ENCODE peak calls at places on chromosomes 2 and 18, in eight cellular contexts. F, N, M, C, R, B, S and U are unnamed samples. For H3K36me3, H3K27me3 and H3K4me1, the result is how much of the 10 kb centered on the place peaks cover.

GRCh38 chr2:174121178-174121577 is 127.2 kb downstream of the OLA1 start:
- DNase-seq in F (no peak), N (no peak), M (no peak), C (no peak), R (no peak), B (no peak), S (no peak), U (no peak)

GRCh38 chr2:112910219-112910618 is 746 bp upstream of the IL37 start:
- DNase-seq in F (no peak), N (no peak), M (no peak), C (no peak), R (no peak), B (no peak), S (no peak), U (no peak)

GRCh38 chr2:217653240-217653639 is 349.6 kb downstream of the TNS1 start:
- DNase-seq in F (no peak), N (peak), M (no peak), C (peak), R (no peak), B (no peak), S (peak), U (no peak)

GRCh38 chr2:167192833-167193232 is 304.6 kb downstream of the XIRP2 start:
- DNase-seq in F (no peak), N (no peak), M (no peak), C (no peak), R (no peak), B (no peak), S (no peak), U (no peak)

GRCh38 chr18:23887035-23887434 is 127.5 kb upstream of the TTC39C start:
- DNase-seq in F (no peak), N (no peak), M (no peak), C (no peak), R (no peak), B (no peak), S (no peak), U (no peak)

GRCh38 chr2:47569658-47570398 is 166.9 kb downstream of the MSH2 start:
- DNase-seq in F (peak), N (no peak), M (peak), C (no peak), R (no peak), B (no peak), S (no peak), U (peak)

GRCh38 chr2:197179744-197180498 is 130.7 kb downstream of the ANKRD44 start:
- DNase-seq in F (no peak), N (no peak), M (peak), C (no peak), R (no peak), B (no peak), S (no peak), U (no peak)

GRCh38 chr18:31679133-31679731 is 5.1 kb downstream of the B4GALT6 start:
- DNase-seq in F (no peak), N (no peak), M (no peak), C (no peak), R (no peak), B (peak), S (no peak), U (no peak)

GRCh38 chr2:43348904-43349725 is 122.7 kb upstream of the ZFP36L2 start:
- DNase-seq in F (no peak), N (no peak), M (no peak), C (no peak), R (no peak), B (no peak), S (no peak), U (no peak)

GRCh38 chr2:72278046-72278445 is 130.4 kb upstream of the CYP26B1 start:
- DNase-seq in F (no peak), N (no peak), M (no peak), C (no peak), R (no peak), B (no peak), S (no peak), U (no peak)

GRCh38 chr2:173574713-173575112 is 220.0 kb downstream of the CDCA7 start:
- DNase-seq in F (no peak), N (no peak), M (no peak), C (no peak), R (no peak), B (no peak), S (no peak), U (no peak)

GRCh38 chr2:224171226-224171625 is 132.1 kb upstream of the SERPINE2 start:
- DNase-seq in F (no peak), N (no peak), M (no peak), C (no peak), R (no peak), B (peak), S (no peak), U (no peak)

GRCh38 chr2:237998530-237998929 is 31.7 kb downstream of the UBE2F start:
- DNase-seq in F (no peak), N (no peak), M (no peak), C (no peak), R (peak), B (no peak), S (no peak), U (peak)

GRCh38 chr2:71156531-71156930 is 26.1 kb downstream of the MPHOSPH10 start:
- DNase-seq in F (peak), N (no peak), M (peak), C (no peak), R (no peak), B (no peak), S (no peak), U (no peak)

GRCh38 chr2:125168442-125168841 is 1143.4 kb downstream of the CNTNAP5 start:
- DNase-seq in F (no peak), N (no peak), M (no peak), C (no peak), R (no peak), B (no peak), S (no peak), U (no peak)

GRCh38 chr2:205633994-205634393 is 48.3 kb upstream of the NRP2 start:
- DNase-seq in F (no peak), N (no peak), M (no peak), C (no peak), R (no peak), B (no peak), S (no peak), U (no peak)

GRCh38 chr2:148578493-148578884 is 66.1 kb upstream of the EPC2 start:
- DNase-seq in F (no peak), N (no peak), M (no peak), C (no peak), R (no peak), B (no peak), S (no peak), U (no peak)

GRCh38 chr2:133812826-133813617 is 244.8 kb upstream of the NCKAP5 start:
- DNase-seq in F (no peak), N (no peak), M (no peak), C (no peak), R (no peak), B (peak), S (no peak), U (no peak)

GRCh38 chr2:8882094-8882493 is 44.7 kb upstream of the KIDINS220 start:
- DNase-seq in F (peak), N (no peak), M (peak), C (no peak), R (no peak), B (peak), S (no peak), U (no peak)

GRCh38 chr18:79953921-79954651 is 2.6 kb upstream of the SLC66A2 start:
- DNase-seq in F (no peak), N (peak), M (no peak), C (no peak), R (no peak), B (peak), S (no peak), U (no peak)

GRCh38 chr18:79940814-79941472 is 10.5 kb downstream of the SLC66A2 start:
- DNase-seq in F (no peak), N (peak), M (no peak), C (no peak), R (no peak), B (no peak), S (peak), U (no peak)

GRCh38 chr2:2613279-2614199 is 282.5 kb upstream of the MYT1L start:
- DNase-seq in F (peak), N (peak), M (peak), C (peak), R (peak), B (peak), S (peak), U (peak)

GRCh38 chr2:177264539-177265385 is at the start of gene NFE2L2:
- DNase-seq in F (peak), N (peak), M (peak), C (peak), R (peak), B (peak), S (peak), U (peak)

GRCh38 chr2:156434461-156435291 is 1.5 kb upstream of the GPD2 start:
- DNase-seq in F (no peak), N (no peak), M (no peak), C (no peak), R (peak), B (no peak), S (no peak), U (peak)

GRCh38 chr18:59459352-59460059 is 100.4 kb upstream of the LMAN1 start:
- DNase-seq in F (peak), N (no peak), M (no peak), C (no peak), R (no peak), B (no peak), S (no peak), U (peak)

GRCh38 chr18:13366131-13366530 is 147.6 kb downstream of the LDLRAD4 start:
- DNase-seq in F (no peak), N (no peak), M (no peak), C (no peak), R (no peak), B (no peak), S (no peak), U (no peak)

GRCh38 chr2:231998046-231998445 is 36.5 kb downstream of the DIS3L2 start:
- DNase-seq in F (no peak), N (no peak), M (no peak), C (no peak), R (no peak), B (no peak), S (no peak), U (no peak)

GRCh38 chr2:158665536-158666302 is 129.4 kb upstream of the DAPL1 start:
- DNase-seq in F (no peak), N (no peak), M (peak), C (no peak), R (no peak), B (no peak), S (no peak), U (no peak)

GRCh38 chr2:150729495-150729955 is 242.1 kb upstream of the RND3 start:
- DNase-seq in F (no peak), N (no peak), M (no peak), C (no peak), R (no peak), B (no peak), S (no peak), U (no peak)

GRCh38 chr18:54830260-54830659 is 2.0 kb downstream of the RAB27B start:
- DNase-seq in F (no peak), N (no peak), M (no peak), C (no peak), R (no peak), B (no peak), S (no peak), U (no peak)

GRCh38 chr2:177242136-177242987 is 22.2 kb downstream of the NFE2L2 start:
- DNase-seq in F (no peak), N (no peak), M (no peak), C (no peak), R (no peak), B (no peak), S (no peak), U (no peak)

GRCh38 chr2:108139521-108139920 is 100.2 kb upstream of the SULT1C3 start:
- DNase-seq in F (peak), N (no peak), M (no peak), C (no peak), R (no peak), B (peak), S (no peak), U (no peak)

GRCh38 chr18:78758496-78758895 is 221.1 kb upstream of the SALL3 start:
- DNase-seq in F (no peak), N (no peak), M (no peak), C (no peak), R (no peak), B (no peak), S (no peak), U (no peak)

GRCh38 chr2:50979495-50979894 is 52.4 kb downstream of the NRXN1 start:
- DNase-seq in F (no peak), N (no peak), M (no peak), C (no peak), R (no peak), B (no peak), S (no peak), U (no peak)

GRCh38 chr18:62610509-62611394 is 87.9 kb downstream of the ZCCHC2 start:
- DNase-seq in F (peak), N (no peak), M (no peak), C (no peak), R (no peak), B (no peak), S (no peak), U (no peak)

GRCh38 chr18:56124186-56124585 is 514.2 kb downstream of the TXNL1 start:
- DNase-seq in F (no peak), N (no peak), M (no peak), C (no peak), R (no peak), B (no peak), S (no peak), U (no peak)

GRCh38 chr2:216636570-216637450 is 3.6 kb downstream of the IGFBP2 start:
- DNase-seq in F (peak), N (peak), M (no peak), C (peak), R (no peak), B (peak), S (peak), U (no peak)

GRCh38 chr2:10406016-10406415 is 42.1 kb downstream of the ODC1 start:
- DNase-seq in F (no peak), N (no peak), M (no peak), C (no peak), R (no peak), B (no peak), S (no peak), U (no peak)

GRCh38 chr2:222837643-222838056 is 23.2 kb upstream of the ACSL3 start:
- DNase-seq in F (no peak), N (no peak), M (no peak), C (no peak), R (no peak), B (no peak), S (no peak), U (no peak)

DNA sequence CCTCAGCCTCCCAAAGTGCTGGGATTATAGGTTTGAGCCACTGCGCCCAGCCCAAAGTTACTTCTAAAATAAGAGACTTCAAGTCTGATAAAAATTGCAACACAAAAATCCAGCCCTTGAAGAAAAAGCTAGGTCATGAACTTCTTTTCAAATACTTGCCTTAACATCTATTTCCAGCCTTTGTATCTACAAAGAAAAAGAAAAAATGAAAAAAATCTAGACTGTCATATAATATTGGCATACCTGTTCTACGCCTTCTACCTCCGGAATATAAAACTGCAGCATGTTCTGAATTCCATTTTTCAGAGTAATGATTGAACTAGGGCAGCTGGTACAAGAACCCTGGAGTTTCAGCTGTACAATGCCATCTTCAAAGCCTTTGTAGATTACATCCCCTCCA is 13.1 kb upstream of the GFPT1 start:
- DNase-seq in F (no peak), N (no peak), M (no peak), C (no peak), R (no peak), B (no peak), S (no peak), U (no peak)
- H3K36me3 ChIP-seq in F (under half), N (half or more), M (under half), C (half or more), R (under half), B (under half), S (under half), U (half or more)

GRCh38 chr2:39668576-39668975 is 2.9 kb downstream of the TMEM178A start:
- DNase-seq in F (no peak), N (no peak), M (no peak), C (no peak), R (no peak), B (no peak), S (no peak), U (no peak)

GRCh38 chr2:39665811-39666488 is at the start of gene TMEM178A:
- DNase-seq in F (peak), N (no peak), M (peak), C (no peak), R (no peak), B (no peak), S (no peak), U (no peak)

GRCh38 chr2:39666489-39667141 is 898 bp downstream of the TMEM178A start:
- DNase-seq in F (peak), N (no peak), M (no peak), C (no peak), R (no peak), B (no peak), S (no peak), U (no peak)

GRCh38 chr2:39667142-39667880 is 1.6 kb downstream of the TMEM178A start:
- DNase-seq in F (no peak), N (no peak), M (no peak), C (no peak), R (no peak), B (no peak), S (no peak), U (no peak)

DNA sequence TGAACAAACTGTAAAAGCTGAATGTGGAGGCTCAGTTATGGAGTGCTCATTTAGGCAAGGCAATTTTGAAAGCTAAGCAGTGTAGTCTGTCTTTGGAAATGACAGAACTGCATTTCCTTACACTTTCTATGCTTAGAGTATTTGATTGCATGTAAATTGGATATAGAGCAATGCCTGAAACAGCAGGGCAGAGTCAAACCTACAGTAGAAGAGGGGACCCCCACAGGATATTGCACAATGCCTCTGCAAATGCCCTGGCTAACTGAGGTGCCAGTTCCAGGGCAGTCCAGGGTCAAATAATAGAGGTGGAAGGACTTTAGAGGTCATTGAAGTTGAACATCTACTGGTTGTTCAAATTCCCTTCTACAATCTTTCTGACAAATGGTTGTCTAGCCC is 2.2 kb downstream of the TMEM178A start:
- DNase-seq in F (no peak), N (no peak), M (no peak), C (no peak), R (no peak), B (no peak), S (no peak), U (no peak)
- H3K27me3 ChIP-seq in F (under half), N (under half), M (half or more), C (under half), R (under half), B (under half), S (under half), U (under half)

DNA sequence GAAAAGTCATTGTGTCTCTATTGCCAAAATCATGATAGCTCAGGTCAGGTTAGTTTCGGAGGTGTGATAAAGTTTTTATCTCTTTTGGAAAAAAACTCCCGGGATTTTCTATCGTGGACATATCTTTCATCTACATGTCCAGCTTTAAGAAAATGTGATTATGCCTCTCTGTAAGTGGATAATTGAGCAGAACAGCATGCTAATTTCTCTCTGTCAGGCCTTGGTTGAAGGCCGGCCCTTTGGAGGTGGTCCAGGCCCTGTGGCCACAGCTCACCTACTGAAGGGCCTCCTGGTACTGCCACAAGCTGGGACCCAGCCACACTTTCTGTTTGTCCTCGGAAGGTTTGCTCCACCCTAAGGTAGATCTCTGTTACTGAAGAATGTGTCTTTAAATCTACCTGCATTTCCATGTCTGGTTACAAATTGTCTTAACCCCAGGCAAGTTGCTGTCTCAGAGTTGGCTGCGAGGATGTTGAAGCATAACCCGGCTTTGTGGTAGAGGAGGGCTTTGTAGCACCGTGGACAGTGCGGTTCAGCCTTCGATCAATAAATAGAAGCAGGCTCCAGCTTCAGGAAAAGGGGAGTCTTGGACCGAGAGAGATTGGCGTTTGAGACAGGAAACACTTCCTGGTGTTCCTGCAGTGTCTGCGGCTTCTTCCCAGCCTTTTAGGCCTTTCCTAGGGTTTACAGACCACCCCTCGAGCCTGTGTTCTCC is 25.5 kb downstream of the TCF7L1 start:
- DNase-seq in F (no peak), N (peak), M (peak), C (no peak), R (no peak), B (no peak), S (no peak), U (no peak)
- H3K4me1 ChIP-seq in F (half or more), N (half or more), M (under half), C (half or more), R (under half), B (under half), S (under half), U (under half)

DNA sequence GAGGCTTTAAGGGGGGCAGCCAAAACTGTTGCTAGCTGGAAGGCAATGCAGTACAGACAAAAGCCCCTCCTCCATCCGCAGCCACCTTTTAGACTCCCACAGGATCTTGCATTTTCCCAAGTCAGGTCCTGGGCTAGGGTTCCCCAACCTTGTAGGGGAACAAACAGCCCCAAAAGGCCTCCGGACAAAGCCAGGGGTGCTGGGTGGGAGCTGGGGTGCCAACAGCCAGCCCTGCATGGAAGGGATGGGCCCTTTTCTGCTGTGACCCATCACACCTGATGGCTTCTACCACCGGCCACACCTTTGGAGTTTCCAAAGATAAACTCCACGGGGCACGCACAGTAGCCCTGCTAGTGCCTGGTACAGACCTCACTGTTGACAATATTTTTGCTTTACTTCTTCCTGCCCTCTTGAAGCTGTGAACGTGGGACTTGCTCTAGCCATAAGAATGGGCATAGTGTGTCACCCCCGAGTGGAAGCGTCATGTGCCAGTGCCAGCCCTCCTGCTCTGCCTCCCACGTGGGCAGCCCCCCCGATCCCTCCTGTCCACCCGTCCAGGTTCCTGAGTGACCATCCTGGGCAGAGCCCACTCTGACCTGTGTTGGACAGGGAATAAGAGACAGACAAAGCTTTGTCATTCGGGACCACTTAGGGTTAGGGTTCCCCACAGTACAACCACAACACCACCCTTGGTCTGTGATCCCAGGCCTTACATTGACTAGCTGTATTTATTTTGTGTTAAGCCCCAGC is 18.8 kb downstream of the TUBB6 start:
- DNase-seq in F (no peak), N (no peak), M (no peak), C (no peak), R (no peak), B (no peak), S (no peak), U (no peak)
- H3K36me3 ChIP-seq in F (under half), N (half or more), M (under half), C (half or more), R (under half), B (under half), S (under half), U (under half)

GRCh38 chr2:29293830-29294438 is 178.7 kb downstream of the CLIP4 start:
- DNase-seq in F (peak), N (no peak), M (no peak), C (no peak), R (no peak), B (peak), S (peak), U (no peak)
- H3K27me3 ChIP-seq in F (under half), N (under half), M (under half), C (under half), R (under half), B (under half), S (under half), U (under half)

GRCh38 chr2:207258191-207258991 is 92.6 kb upstream of the KLF7 start:
- DNase-seq in F (no peak), N (peak), M (peak), C (peak), R (no peak), B (peak), S (no peak), U (no peak)
- H3K4me1 ChIP-seq in F (under half), N (under half), M (half or more), C (half or more), R (under half), B (under half), S (under half), U (under half)

GRCh38 chr18:50280707-50281294 is 522 bp downstream of the MBD1 start:
- DNase-seq in F (no peak), N (no peak), M (no peak), C (no peak), R (no peak), B (no peak), S (no peak), U (no peak)
- H3K36me3 ChIP-seq in F (under half), N (half or more), M (under half), C (half or more), R (under half), B (under half), S (under half), U (half or more)